ENCODE peak calls at places on chromosomes 13 and 19, in six cellular contexts. L is H9, P is HTR-8/SVneo, W is M059J, U is ELF-1, G is NT2/D1. M is an unnamed sample.

GRCh38 chr13:94784066-94784465 is 71.7 kb upstream of the SOX21 start:
- DNase-seq in G (no peak), P (no peak), U (no peak), W (peak; percentile 1), L (no peak), M (no peak)

GRCh38 chr19:55451522-55452380 is 8.7 kb upstream of the SHISA7 start:
- DNase-seq in U (no peak), L (no peak), P (no peak), W (no peak), G (no peak), M (no peak)

GRCh38 chr19:51015691-51016267 is 3.7 kb downstream of the KLK10 start:
- DNase-seq in U (no peak), P (no peak), L (no peak), G (no peak), W (no peak), M (no peak)

GRCh38 chr19:4288091-4288777 is 9.2 kb downstream of the SHD start:
- DNase-seq in W (no peak), G (no peak), P (no peak), U (peak; percentile 44), L (peak; percentile 78), M (no peak)

GRCh38 chr19:3409346-3410064 is 43.1 kb downstream of the NFIC start:
- DNase-seq in L (no peak), W (no peak), U (no peak), P (no peak), G (no peak), M (no peak)

GRCh38 chr19:48568345-48568886 is 16.4 kb downstream of the SULT2B1 start:
- DNase-seq in L (peak; percentile 76), U (peak; percentile 80), P (peak; percentile 86), G (no peak), W (peak; percentile 98), M (peak; percentile 93)

GRCh38 chr19:41882568-41883462 is at the start of gene ARHGEF1:
- DNase-seq in W (peak; percentile 45), P (peak; percentile 49), U (no peak), G (no peak), L (no peak), M (peak; percentile 79)

GRCh38 chr13:40408602-40409001 is 257.8 kb downstream of the FOXO1 start:
- DNase-seq in W (peak; percentile 75), G (no peak), L (no peak), P (peak; percentile 37), U (no peak), M (no peak)

GRCh38 chr19:47096721-47097120 is 16.9 kb downstream of the ZC3H4 start:
- DNase-seq in G (no peak), W (no peak), U (no peak), L (no peak), P (no peak), M (no peak)

GRCh38 chr13:49836516-49836915 is 44.0 kb upstream of the KPNA3 start:
- DNase-seq in U (peak; percentile 87), W (no peak), G (no peak), L (peak; percentile 46), P (no peak), M (no peak)

GRCh38 chr19:50300051-50300450 is 29.1 kb downstream of the KCNC3 start:
- DNase-seq in P (no peak), W (no peak), U (no peak), L (no peak), G (no peak), M (no peak)

GRCh38 chr13:42762917-42763316 is 18.5 kb upstream of the FAM216B start:
- DNase-seq in W (peak; percentile 84), U (no peak), P (peak; percentile 8), L (no peak), G (no peak), M (peak; percentile 33)

GRCh38 chr13:104855581-104855980 is 1679.9 kb downstream of the EFNB2 start:
- DNase-seq in L (no peak), W (no peak), P (no peak), U (no peak), G (no peak), M (no peak)

GRCh38 chr19:2477141-2477710 is 1.3 kb downstream of the GADD45B start:
- DNase-seq in G (no peak), U (no peak), L (no peak), W (peak; percentile 63), P (no peak), M (peak; percentile 27)

GRCh38 chr19:15304140-15304705 is 28.1 kb downstream of the BRD4 start:
- DNase-seq in P (no peak), L (no peak), W (no peak), U (no peak), G (no peak), M (no peak)

GRCh38 chr13:50208826-50209335 is 193.6 kb downstream of the KCNRG start:
- DNase-seq in P (peak; percentile 29), G (peak; percentile 42), W (peak; percentile 69), L (peak; percentile 66), U (peak; percentile 86), M (peak; percentile 82)

GRCh38 chr13:112900691-112901091 is 68.3 kb upstream of the MCF2L start:
- DNase-seq in G (no peak), P (no peak), L (peak; percentile 29), U (no peak), W (no peak), M (no peak)

GRCh38 chr13:94345374-94346195 is 133.9 kb downstream of the DCT start:
- DNase-seq in G (no peak), P (no peak), U (no peak), W (peak; percentile 24), L (no peak), M (peak; percentile 38)

GRCh38 chr19:44848036-44848804 is 2.1 kb downstream of the NECTIN2 start:
- DNase-seq in G (no peak), P (no peak), W (no peak), U (peak; percentile 82), L (peak; percentile 67), M (peak; percentile 34)

GRCh38 chr13:95260031-95260525 is 41.2 kb downstream of the ABCC4 start:
- DNase-seq in G (no peak), U (no peak), L (no peak), P (no peak), W (no peak), M (no peak)

GRCh38 chr13:53141336-53141735 is 112.7 kb downstream of the OLFM4 start:
- DNase-seq in W (no peak), P (no peak), G (no peak), U (no peak), L (no peak), M (no peak)

GRCh38 chr13:23372264-23372905 is 61.1 kb downstream of the SACS start:
- DNase-seq in G (no peak), L (no peak), W (peak; percentile 46), U (no peak), P (no peak), M (no peak)

GRCh38 chr19:18969953-18970659 is 29.1 kb upstream of the HOMER3 start:
- DNase-seq in P (no peak), L (no peak), U (no peak), G (no peak), W (peak; percentile 27), M (no peak)

GRCh38 chr13:67080351-67080750 is 149.8 kb downstream of the PCDH9 start:
- DNase-seq in P (no peak), L (no peak), U (no peak), G (no peak), W (no peak), M (no peak)

M was measured in GM03348.